ENCODE peak calls at places on chromosomes 5 and 9, in five cellular contexts. X is pancreas, P is heart left ventricle, S is PC-3, C is mucosa of descending colon. O is an unnamed sample. For H3K4me1, the result is how much of the 10 kb centered on the place peaks cover.

GRCh38 chr5:179192891-179193470 is 132.8 kb downstream of the ZNF354C start:
- DNase-seq in X (no peak), P (no peak), S (no peak), C (no peak), O (peak)

GRCh38 chr5:172788771-172789686 is 18.0 kb upstream of the DUSP1 start:
- DNase-seq in X (no peak), P (peak), S (no peak), C (peak), O (peak)

GRCh38 chr9:34451545-34451944 is 6.8 kb downstream of the FAM219A start:
- DNase-seq in X (no peak), P (no peak), S (no peak), C (no peak), O (no peak)

GRCh38 chr9:70003786-70004185 is 39.9 kb upstream of the MAMDC2 start:
- DNase-seq in X (no peak), P (no peak), S (no peak), C (no peak), O (no peak)

GRCh38 chr5:28430565-28431178 is 1392.3 kb upstream of the CDH9 start:
- DNase-seq in X (no peak), P (no peak), S (no peak), C (no peak), O (no peak)

GRCh38 chr9:73684601-73685000 is 532.9 kb downstream of the ANXA1 start:
- DNase-seq in X (no peak), P (no peak), S (peak), C (no peak), O (no peak)

GRCh38 chr9:120892748-120893584 is 16.0 kb upstream of the PHF19 start:
- DNase-seq in X (no peak), P (no peak), S (peak), C (no peak), O (no peak)

GRCh38 chr5:56060276-56061110 is 65.7 kb upstream of the IL6ST start:
- DNase-seq in X (no peak), P (no peak), S (no peak), C (no peak), O (no peak)

GRCh38 chr5:68240771-68241170 is 25.2 kb downstream of the PIK3R1 start:
- DNase-seq in X (no peak), P (no peak), S (no peak), C (no peak), O (no peak)

GRCh38 chr5:169416583-169417196 is 115.8 kb upstream of the SLIT3 start:
- DNase-seq in X (peak), P (peak), S (no peak), C (peak), O (peak)

DNA sequence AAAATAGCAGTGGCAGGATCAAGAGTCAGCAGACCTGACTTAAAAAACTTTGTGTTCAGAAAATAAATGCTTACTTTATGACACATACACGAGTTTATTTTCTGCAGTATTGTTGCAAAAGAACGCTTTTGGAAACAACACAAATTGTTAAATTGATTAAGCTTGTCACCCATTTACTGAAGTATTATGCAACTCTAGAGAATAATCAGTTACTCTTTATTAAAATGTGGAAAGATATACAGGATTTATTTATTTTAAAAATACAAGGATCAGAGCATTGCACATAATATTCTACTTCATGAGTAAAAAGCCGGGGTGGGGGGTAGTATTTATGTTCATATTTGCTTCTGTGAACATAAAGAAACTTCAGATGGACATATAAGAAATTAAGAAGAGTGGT is 20.0 kb downstream of the FYB1 start:
- DNase-seq in X (no peak), P (no peak), S (no peak), C (no peak), O (no peak)
- H3K4me1 ChIP-seq in X (under half), P (under half), S (under half), C (under half), O (half or more)

DNA sequence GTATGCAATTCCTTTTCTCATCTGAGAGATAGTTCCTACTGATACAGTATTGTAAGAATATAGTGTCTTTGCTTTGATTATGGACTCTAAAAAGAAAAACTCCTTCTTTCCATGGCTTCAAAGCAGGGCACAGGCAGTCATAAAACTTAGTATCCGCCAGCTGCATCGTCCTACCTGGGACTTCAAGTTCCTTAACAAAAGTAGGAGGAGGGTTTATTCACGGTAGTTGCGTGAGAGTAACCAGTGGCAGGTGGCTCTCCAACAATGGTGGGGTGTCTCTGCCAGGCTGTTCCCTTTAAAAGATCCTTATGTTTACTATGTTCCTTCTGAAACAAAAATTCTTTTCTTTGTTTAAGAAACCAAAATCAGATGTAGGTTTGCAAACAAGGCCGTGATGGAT is 173.5 kb upstream of the DMAC1 start:
- DNase-seq in X (no peak), P (no peak), S (no peak), C (no peak), O (no peak)
- H3K4me1 ChIP-seq in X (under half), P (under half), S (under half), C (under half), O (under half)

GRCh38 chr9:72041775-72042194 is 18.6 kb downstream of the C9orf57 start:
- DNase-seq in X (peak), P (peak), S (peak), C (no peak), O (peak)
- H3K4me1 ChIP-seq in X (under half), P (under half), S (under half), C (under half), O (under half)

DNA sequence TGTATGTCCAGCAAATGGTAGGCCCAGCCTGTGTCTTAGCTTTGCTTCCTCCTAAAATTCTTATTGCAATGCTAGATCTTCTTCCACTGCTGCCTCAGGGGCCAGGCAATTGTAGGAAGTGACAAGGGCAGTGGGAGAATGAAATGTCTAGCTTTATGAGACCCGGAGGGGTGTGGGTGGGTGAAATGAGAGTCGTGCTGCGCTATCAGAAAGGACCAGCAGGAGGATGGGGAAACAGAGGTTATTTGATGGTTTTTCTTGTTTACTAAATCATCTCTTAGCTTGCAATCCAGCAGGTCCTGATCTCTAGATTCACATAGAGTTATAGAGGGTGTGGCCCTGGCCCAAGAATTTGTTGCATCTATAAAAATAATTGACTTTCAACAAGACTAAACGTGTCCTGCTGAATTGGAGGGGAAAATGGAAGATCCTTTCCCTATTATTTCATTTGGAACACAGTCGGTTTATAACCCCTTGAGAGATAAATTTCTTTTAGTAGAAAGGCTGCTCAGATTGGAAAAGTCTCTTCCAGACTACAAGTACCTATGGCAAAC is 43.6 kb downstream of the ZNF366 start:
- DNase-seq in X (no peak), P (no peak), S (no peak), C (no peak), O (no peak)
- H3K4me1 ChIP-seq in X (under half), P (under half), S (under half), C (under half), O (under half)

GRCh38 chr5:75043736-75044264 is 8.6 kb downstream of the GCNT4 start:
- DNase-seq in X (no peak), P (no peak), S (no peak), C (no peak), O (no peak)

GRCh38 chr5:75046366-75047142 is 5.8 kb downstream of the GCNT4 start:
- DNase-seq in X (no peak), P (no peak), S (no peak), C (no peak), O (no peak)

GRCh38 chr5:75044406-75044805 is 8.0 kb downstream of the GCNT4 start:
- DNase-seq in X (no peak), P (no peak), S (peak), C (no peak), O (no peak)

GRCh38 chr5:75047356-75047755 is 5.0 kb downstream of the GCNT4 start:
- DNase-seq in X (no peak), P (no peak), S (no peak), C (no peak), O (no peak)

GRCh38 chr5:75045071-75045470 is 7.3 kb downstream of the GCNT4 start:
- DNase-seq in X (no peak), P (no peak), S (no peak), C (no peak), O (no peak)
- H3K4me1 ChIP-seq in X (under half), P (under half), S (under half), C (under half), O (under half)

GRCh38 chr9:71895955-71896354 is 15.0 kb downstream of the ABHD17B start:
- DNase-seq in X (no peak), P (no peak), S (no peak), C (no peak), O (no peak)
- H3K4me1 ChIP-seq in X (under half), P (under half), S (under half), C (under half), O (under half)

DNA sequence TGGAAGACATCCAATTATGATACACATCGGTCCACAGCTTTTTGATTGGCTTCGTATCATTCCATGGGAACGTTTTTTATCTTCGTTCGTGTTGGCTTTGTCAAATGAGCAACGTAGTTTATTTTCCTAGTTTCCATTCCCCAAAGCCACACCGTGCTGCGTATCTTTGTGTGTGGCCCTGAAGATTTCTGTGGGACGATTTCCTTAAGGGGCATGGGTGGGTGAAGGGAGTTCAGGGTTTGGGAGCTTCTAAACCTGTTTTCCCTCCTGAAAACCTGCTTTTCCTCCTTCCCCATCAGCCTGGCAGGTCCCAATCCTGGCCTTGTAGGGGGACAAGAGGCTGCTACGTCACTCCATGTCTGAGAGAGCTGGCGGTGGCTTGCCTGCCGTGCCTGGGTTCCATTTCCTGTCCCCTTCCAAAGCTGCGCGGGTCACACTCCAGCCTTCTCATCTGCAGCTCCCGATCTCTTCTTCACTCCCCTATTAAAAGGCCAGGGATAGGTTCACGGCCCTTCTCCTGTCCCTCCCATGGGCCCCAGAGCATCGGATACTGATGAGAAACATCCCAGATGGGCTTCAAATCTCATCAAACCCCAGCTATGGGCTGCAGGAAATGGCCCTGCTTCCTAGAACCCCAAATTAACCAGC is 23.5 kb upstream of the ASS1 start:
- DNase-seq in X (no peak), P (no peak), S (no peak), C (no peak), O (no peak)
- H3K4me1 ChIP-seq in X (under half), P (under half), S (under half), C (under half), O (under half)

DNA sequence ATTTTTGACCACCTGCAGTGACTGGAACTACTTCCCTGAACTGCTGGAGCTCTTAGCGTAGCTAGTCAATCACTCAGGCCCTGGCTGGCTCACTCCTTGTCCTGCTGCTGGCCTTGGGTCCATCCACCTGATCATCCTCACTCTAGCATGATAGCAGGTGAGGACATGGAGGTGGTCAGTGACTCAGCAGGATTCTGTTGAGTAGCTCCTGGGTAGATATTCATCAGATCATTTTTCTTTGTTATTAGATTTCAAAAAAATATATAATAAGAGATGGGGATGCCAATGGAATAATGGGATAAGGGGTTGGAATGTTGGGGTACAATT is 25.0 kb upstream of the SEMA4D start:
- DNase-seq in X (no peak), P (no peak), S (no peak), C (no peak), O (no peak)
- H3K4me1 ChIP-seq in X (under half), P (under half), S (under half), C (under half), O (under half)

DNA sequence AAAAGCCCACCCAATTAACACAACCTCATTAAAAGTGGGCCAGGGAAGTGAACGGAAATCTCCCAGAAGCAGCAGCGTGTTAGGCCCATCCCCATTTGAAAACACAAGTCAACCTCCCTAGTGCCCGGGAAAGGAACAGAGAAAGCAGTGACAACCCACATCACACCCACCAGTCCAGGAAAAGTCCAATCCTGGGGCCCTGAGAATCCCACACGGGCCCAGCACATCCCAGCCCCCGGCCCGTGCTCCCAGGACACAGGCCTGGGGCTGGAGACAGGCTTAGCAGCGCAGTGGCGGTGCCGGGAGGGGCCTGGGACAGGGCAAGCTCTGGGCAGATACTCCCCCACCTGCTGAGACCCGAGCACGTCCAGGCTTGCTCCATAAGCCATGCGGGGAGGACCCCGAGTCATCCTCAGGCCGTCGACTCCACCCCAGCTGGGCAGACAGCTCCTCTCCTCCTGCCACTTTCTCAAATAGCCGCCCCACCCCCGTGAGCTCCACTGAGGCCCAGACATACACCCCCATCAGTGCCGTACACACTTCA is 101.0 kb downstream of the KCNT1 start:
- DNase-seq in X (peak), P (no peak), S (no peak), C (no peak), O (peak)
- H3K4me1 ChIP-seq in X (under half), P (under half), S (under half), C (under half), O (under half)

GRCh38 chr9:93095205-93096130 is 549 bp upstream of the CARD19 start:
- DNase-seq in X (peak), P (peak), S (peak), C (peak), O (peak)
- H3K4me1 ChIP-seq in X (under half), P (under half), S (under half), C (under half), O (half or more)